ENCODE peak calls at places on chromosome 4, in five cellular contexts. One of them, this sample, is unnamed.
A peak's percentile ranks its signal among the peaks of the same experiment; 100 is the strongest.

GRCh38 chr4:147741190-147741788 is 9.4 kb downstream of the ARHGAP10 start:
- DNase-seq in glutamatergic neuron: no peak
- DNase-seq in endodermal cell: no peak
- DNase-seq in IMR-90: peak; percentile 71
- DNase-seq in fibroblast of mammary gland: no peak
- DNase-seq in this sample: no peak

GRCh38 chr4:177478496-177478895 is 36.3 kb upstream of the AGA start:
- DNase-seq in glutamatergic neuron: no peak
- DNase-seq in endodermal cell: no peak
- DNase-seq in IMR-90: no peak
- DNase-seq in fibroblast of mammary gland: no peak
- DNase-seq in this sample: no peak

GRCh38 chr4:90951037-90951436 is 823.8 kb downstream of the CCSER1 start:
- DNase-seq in glutamatergic neuron: no peak
- DNase-seq in endodermal cell: no peak
- DNase-seq in IMR-90: peak; percentile 61
- DNase-seq in fibroblast of mammary gland: peak; percentile 1
- DNase-seq in this sample: no peak

GRCh38 chr4:140754918-140755810 is 1.0 kb downstream of the TBC1D9 start:
- DNase-seq in glutamatergic neuron: no peak
- DNase-seq in endodermal cell: no peak
- DNase-seq in IMR-90: no peak
- DNase-seq in fibroblast of mammary gland: no peak
- DNase-seq in this sample: no peak

GRCh38 chr4:135256111-135256510 is 1054.5 kb upstream of the PABPC4L start:
- DNase-seq in glutamatergic neuron: no peak
- DNase-seq in endodermal cell: no peak
- DNase-seq in IMR-90: peak; percentile 40
- DNase-seq in fibroblast of mammary gland: no peak
- DNase-seq in this sample: no peak

GRCh38 chr4:147801820-147802219 is 69.9 kb downstream of the ARHGAP10 start:
- DNase-seq in glutamatergic neuron: no peak
- DNase-seq in endodermal cell: no peak
- DNase-seq in IMR-90: no peak
- DNase-seq in fibroblast of mammary gland: no peak
- DNase-seq in this sample: no peak

GRCh38 chr4:74157743-74158560 is at the start of gene MTHFD2L:
- DNase-seq in glutamatergic neuron: peak; percentile 93
- DNase-seq in endodermal cell: peak; percentile 97
- DNase-seq in IMR-90: peak; percentile 93
- DNase-seq in fibroblast of mammary gland: peak; percentile 92
- DNase-seq in this sample: peak; percentile 95

GRCh38 chr4:78621395-78621794 is 69.8 kb downstream of the ANXA3 start:
- DNase-seq in glutamatergic neuron: no peak
- DNase-seq in endodermal cell: no peak
- DNase-seq in IMR-90: no peak
- DNase-seq in fibroblast of mammary gland: no peak
- DNase-seq in this sample: no peak

GRCh38 chr4:148359769-148360168 is 82.4 kb downstream of the NR3C2 start:
- DNase-seq in glutamatergic neuron: no peak
- DNase-seq in endodermal cell: no peak
- DNase-seq in IMR-90: no peak
- DNase-seq in fibroblast of mammary gland: no peak
- DNase-seq in this sample: no peak

GRCh38 chr4:99180367-99181169 is 36.5 kb upstream of the ADH4 start:
- DNase-seq in glutamatergic neuron: no peak
- DNase-seq in endodermal cell: no peak
- DNase-seq in IMR-90: peak; percentile 83
- DNase-seq in fibroblast of mammary gland: peak; percentile 94
- DNase-seq in this sample: no peak

GRCh38 chr4:135838889-135839288 is 1637.3 kb upstream of the PABPC4L start:
- DNase-seq in glutamatergic neuron: no peak
- DNase-seq in endodermal cell: peak; percentile 79
- DNase-seq in IMR-90: peak; percentile 2
- DNase-seq in fibroblast of mammary gland: no peak
- DNase-seq in this sample: peak; percentile 55

GRCh38 chr4:99437686-99438577 is 2.8 kb upstream of the ADH7 start:
- DNase-seq in glutamatergic neuron: no peak
- DNase-seq in endodermal cell: no peak
- DNase-seq in IMR-90: no peak
- DNase-seq in fibroblast of mammary gland: no peak
- DNase-seq in this sample: no peak

GRCh38 chr4:93779228-93779627 is 49.3 kb upstream of the ATOH1 start:
- DNase-seq in glutamatergic neuron: no peak
- DNase-seq in endodermal cell: no peak
- DNase-seq in IMR-90: no peak
- DNase-seq in fibroblast of mammary gland: no peak
- DNase-seq in this sample: no peak

GRCh38 chr4:158170691-158171455 is 2.0 kb downstream of the GASK1B start:
- DNase-seq in glutamatergic neuron: peak; percentile 40
- DNase-seq in endodermal cell: peak; percentile 76
- DNase-seq in IMR-90: peak; percentile 23
- DNase-seq in fibroblast of mammary gland: peak; percentile 63
- DNase-seq in this sample: peak; percentile 60

GRCh38 chr4:55074386-55074785 is 51.0 kb downstream of the KDR start:
- DNase-seq in glutamatergic neuron: no peak
- DNase-seq in endodermal cell: no peak
- DNase-seq in IMR-90: no peak
- DNase-seq in fibroblast of mammary gland: no peak
- DNase-seq in this sample: no peak

GRCh38 chr4:181427076-181427475 is 816.1 kb upstream of the TENM3 start:
- DNase-seq in glutamatergic neuron: no peak
- DNase-seq in endodermal cell: no peak
- DNase-seq in IMR-90: no peak
- DNase-seq in fibroblast of mammary gland: no peak
- DNase-seq in this sample: no peak

GRCh38 chr4:95219109-95219508 is 329.7 kb downstream of the UNC5C start:
- DNase-seq in glutamatergic neuron: no peak
- DNase-seq in endodermal cell: no peak
- DNase-seq in IMR-90: peak; percentile 89
- DNase-seq in fibroblast of mammary gland: peak; percentile 86
- DNase-seq in this sample: no peak

GRCh38 chr4:26015133-26015651 is 101.2 kb downstream of the SMIM20 start:
- DNase-seq in glutamatergic neuron: no peak
- DNase-seq in endodermal cell: peak; percentile 45
- DNase-seq in IMR-90: peak; percentile 97
- DNase-seq in fibroblast of mammary gland: peak; percentile 99
- DNase-seq in this sample: no peak

GRCh38 chr4:138521809-138522208 is 279.7 kb upstream of the SLC7A11 start:
- DNase-seq in glutamatergic neuron: no peak
- DNase-seq in endodermal cell: no peak
- DNase-seq in IMR-90: no peak
- DNase-seq in fibroblast of mammary gland: no peak
- DNase-seq in this sample: no peak

GRCh38 chr4:142282870-142283431 is 563.1 kb downstream of the INPP4B start:
- DNase-seq in glutamatergic neuron: no peak
- DNase-seq in endodermal cell: peak; percentile 58
- DNase-seq in IMR-90: no peak
- DNase-seq in fibroblast of mammary gland: peak; percentile 46
- DNase-seq in this sample: no peak
- TF ChIP-seq CTCF in glutamatergic neuron: peak; percentile 89
- TF ChIP-seq CTCF in endodermal cell: peak; percentile 81
- TF ChIP-seq CTCF in IMR-90: peak; percentile 48
- TF ChIP-seq CTCF in fibroblast of mammary gland: peak; percentile 72
- TF ChIP-seq CTCF in this sample: peak; percentile 71

DNA sequence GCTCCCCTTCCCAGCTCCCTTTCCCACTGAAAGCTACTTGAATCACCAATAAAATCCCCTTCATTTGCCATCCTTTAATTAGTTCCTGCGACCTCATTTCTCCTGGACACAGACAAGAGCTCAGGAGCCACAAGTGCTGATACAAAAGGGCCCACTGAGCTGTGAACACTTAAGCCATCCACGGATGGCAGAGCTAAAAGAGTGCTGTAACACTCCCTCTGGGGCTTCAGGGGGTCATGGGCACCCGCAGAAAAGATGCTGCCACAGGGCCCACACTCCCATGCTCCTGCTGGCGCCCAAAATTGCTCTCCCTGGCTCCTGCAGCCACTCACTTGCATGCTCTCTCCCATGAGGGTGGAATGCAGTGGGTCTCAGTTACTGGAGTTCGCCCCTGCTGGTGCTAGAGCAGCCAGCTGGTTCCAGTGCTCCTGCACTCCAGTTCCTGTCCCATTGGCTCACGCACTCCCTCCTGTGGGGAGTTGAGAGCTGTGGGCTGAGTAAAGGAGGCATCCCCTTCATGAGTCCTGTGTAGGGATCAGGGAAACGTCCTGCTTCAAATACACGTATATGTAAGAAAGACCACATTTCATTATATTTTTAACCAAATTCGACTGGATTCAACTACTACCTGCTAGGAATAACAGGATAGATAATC is 1291.0 kb downstream of the ARAP2 start:
- DNase-seq in glutamatergic neuron: peak; percentile 36
- DNase-seq in endodermal cell: peak; percentile 80
- DNase-seq in IMR-90: no peak
- DNase-seq in fibroblast of mammary gland: no peak
- DNase-seq in this sample: peak; percentile 76
- TF ChIP-seq CTCF in glutamatergic neuron: no peak
- TF ChIP-seq CTCF in endodermal cell: peak; percentile 60
- TF ChIP-seq CTCF in IMR-90: no peak
- TF ChIP-seq CTCF in fibroblast of mammary gland: no peak
- TF ChIP-seq CTCF in this sample: peak; percentile 54

DNA sequence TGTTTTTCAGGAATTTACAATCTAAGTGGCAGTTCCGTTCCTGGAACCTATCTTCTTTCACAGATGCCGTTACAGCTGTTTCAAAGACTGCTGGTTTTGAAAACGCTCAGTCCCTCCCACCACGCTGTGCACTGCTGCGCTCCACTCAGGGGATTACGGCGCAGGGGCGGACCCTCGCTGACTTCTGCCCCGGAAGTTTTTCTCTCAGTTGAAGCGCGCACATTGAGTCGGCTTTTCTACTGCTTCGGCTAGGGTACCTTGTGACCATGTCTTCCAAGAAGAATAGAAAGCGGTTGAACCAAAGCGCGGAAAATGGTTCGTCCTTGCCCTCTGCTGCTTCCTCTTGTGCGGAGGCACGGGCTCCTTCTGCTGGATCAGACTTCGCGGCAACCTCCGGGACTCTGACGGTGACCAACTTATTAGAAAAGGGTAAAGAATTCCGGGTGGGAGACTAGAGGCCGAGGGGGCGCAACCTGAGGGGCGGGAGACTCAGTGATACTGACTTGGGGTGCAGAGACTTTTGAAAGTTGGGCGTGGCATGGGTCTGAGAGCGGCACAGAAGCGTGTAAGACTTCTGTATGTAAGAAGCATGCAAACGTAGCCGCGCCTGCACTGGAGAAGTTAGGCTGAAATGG is 597 bp upstream of the NUDT6 start:
- DNase-seq in glutamatergic neuron: peak; percentile 85
- DNase-seq in endodermal cell: peak; percentile 94
- DNase-seq in IMR-90: peak; percentile 82
- DNase-seq in fibroblast of mammary gland: peak; percentile 84
- DNase-seq in this sample: peak; percentile 88
- TF ChIP-seq CTCF in glutamatergic neuron: no peak
- TF ChIP-seq CTCF in endodermal cell: no peak
- TF ChIP-seq CTCF in IMR-90: no peak
- TF ChIP-seq CTCF in fibroblast of mammary gland: no peak
- TF ChIP-seq CTCF in this sample: no peak

GRCh38 chr4:150258569-150258968 is 180.3 kb downstream of the DCLK2 start:
- DNase-seq in glutamatergic neuron: no peak
- DNase-seq in endodermal cell: no peak
- DNase-seq in IMR-90: no peak
- DNase-seq in fibroblast of mammary gland: no peak
- DNase-seq in this sample: no peak

GRCh38 chr4:150257338-150257737 is 179.1 kb downstream of the DCLK2 start:
- DNase-seq in glutamatergic neuron: no peak
- DNase-seq in endodermal cell: no peak
- DNase-seq in IMR-90: no peak
- DNase-seq in fibroblast of mammary gland: no peak
- DNase-seq in this sample: no peak

GRCh38 chr4:150262611-150263010 is 184.4 kb downstream of the DCLK2 start:
- DNase-seq in glutamatergic neuron: no peak
- DNase-seq in endodermal cell: no peak
- DNase-seq in IMR-90: no peak
- DNase-seq in fibroblast of mammary gland: no peak
- DNase-seq in this sample: no peak

GRCh38 chr4:150261571-150261970 is 183.3 kb downstream of the DCLK2 start:
- DNase-seq in glutamatergic neuron: no peak
- DNase-seq in endodermal cell: no peak
- DNase-seq in IMR-90: no peak
- DNase-seq in fibroblast of mammary gland: peak; percentile 51
- DNase-seq in this sample: no peak

DNA sequence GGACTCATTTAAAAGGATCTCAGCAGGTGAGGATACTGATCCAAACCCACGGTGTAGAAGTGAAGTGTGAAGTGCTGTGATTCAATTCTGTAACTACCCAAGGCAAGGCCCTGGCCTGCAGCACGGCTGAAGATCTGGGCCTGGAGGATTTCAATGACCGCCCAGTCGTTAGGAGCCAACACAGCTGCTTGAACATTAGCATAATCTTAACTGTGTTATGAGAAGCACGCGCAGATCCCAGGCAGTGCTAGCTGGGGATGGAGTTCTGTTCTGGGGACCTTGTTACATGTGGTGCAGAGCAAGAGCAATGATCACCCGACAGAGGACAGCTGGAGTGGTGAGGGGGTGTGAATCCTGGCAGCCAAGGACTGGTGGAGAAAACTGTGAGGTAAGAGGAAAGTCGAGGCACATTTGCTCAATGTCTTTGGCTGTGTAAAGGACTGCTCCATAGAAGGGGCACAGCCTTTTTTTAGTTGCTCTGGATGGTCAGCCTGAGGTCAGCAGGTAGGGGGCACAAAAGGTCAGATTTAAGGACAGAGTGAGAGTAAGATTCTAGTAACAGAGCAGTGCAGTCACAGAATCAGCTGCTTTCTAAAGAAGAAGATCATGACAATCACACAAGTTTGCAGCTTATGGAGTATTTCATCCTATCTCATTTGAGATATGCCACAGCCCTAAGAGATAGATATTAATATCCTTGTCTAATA is 181.8 kb downstream of the DCLK2 start:
- DNase-seq in glutamatergic neuron: no peak
- DNase-seq in endodermal cell: no peak
- DNase-seq in IMR-90: no peak
- DNase-seq in fibroblast of mammary gland: no peak
- DNase-seq in this sample: no peak
- TF ChIP-seq CTCF in glutamatergic neuron: no peak
- TF ChIP-seq CTCF in endodermal cell: peak; percentile 62
- TF ChIP-seq CTCF in IMR-90: no peak
- TF ChIP-seq CTCF in fibroblast of mammary gland: no peak
- TF ChIP-seq CTCF in this sample: peak; percentile 34